ENCODE peak calls at places on chromosomes 16 and 17, in nine cellular contexts. Q, Z, I, X, U, M, J, O and H are unnamed samples.

GRCh38 chr17:17445296-17445924 is 31.4 kb upstream of the MED9 start:
- DNase-seq in Q (no peak), Z (no peak), I (no peak), X (no peak), U (no peak), M (no peak), J (no peak), O (no peak), H (no peak)

GRCh38 chr17:59783221-59784016 is 76.0 kb downstream of the VMP1 start:
- DNase-seq in Q (no peak), Z (peak; percentile 48), I (no peak), X (peak; percentile 69), U (no peak), M (peak; percentile 82), J (no peak), O (no peak), H (no peak)

GRCh38 chr17:37714897-37715296 is 30.0 kb downstream of the HNF1B start:
- DNase-seq in Q (no peak), Z (no peak), I (no peak), X (peak; percentile 22), U (no peak), M (peak; percentile 25), J (no peak), O (no peak), H (no peak)

GRCh38 chr17:61284746-61285145 is 114.9 kb upstream of the TBX2 start:
- DNase-seq in Q (no peak), Z (no peak), I (no peak), X (no peak), U (no peak), M (no peak), J (no peak), O (no peak), H (no peak)

GRCh38 chr16:8908779-8909468 is 26.8 kb downstream of the LITAFD start:
- DNase-seq in Q (no peak), Z (no peak), I (no peak), X (no peak), U (no peak), M (no peak), J (no peak), O (no peak), H (no peak)

GRCh38 chr17:30091771-30092170 is 24.8 kb upstream of the NSRP1 start:
- DNase-seq in Q (no peak), Z (peak; percentile 83), I (peak; percentile 59), X (peak; percentile 41), U (no peak), M (peak; percentile 69), J (no peak), O (no peak), H (no peak)

GRCh38 chr16:85029981-85030381 is 2.4 kb downstream of the KIAA0513 start:
- DNase-seq in Q (no peak), Z (no peak), I (no peak), X (no peak), U (no peak), M (peak; percentile 53), J (peak; percentile 73), O (no peak), H (no peak)

GRCh38 chr17:41345992-41346391 is 4.6 kb downstream of the KRT33A start:
- DNase-seq in Q (no peak), Z (no peak), I (no peak), X (no peak), U (no peak), M (no peak), J (no peak), O (no peak), H (no peak)

GRCh38 chr16:69469807-69470561 is 45.6 kb downstream of the CYB5B start:
- DNase-seq in Q (no peak), Z (no peak), I (no peak), X (no peak), U (no peak), M (no peak), J (no peak), O (no peak), H (no peak)

GRCh38 chr17:72117748-72118587 is 2.9 kb upstream of the SOX9 start:
- DNase-seq in Q (peak; percentile 36), Z (no peak), I (no peak), X (no peak), U (peak; percentile 42), M (no peak), J (peak; percentile 44), O (no peak), H (no peak)

GRCh38 chr16:68190745-68191510 is 45.0 kb downstream of the ESRP2 start:
- DNase-seq in Q (no peak), Z (peak; percentile 3), I (no peak), X (peak; percentile 14), U (no peak), M (no peak), J (no peak), O (no peak), H (no peak)

GRCh38 chr17:36608794-36609497 is 7.6 kb downstream of the MRM1 start:
- DNase-seq in Q (peak; percentile 40), Z (peak; percentile 60), I (peak; percentile 41), X (peak; percentile 87), U (peak; percentile 60), M (peak; percentile 81), J (peak; percentile 67), O (no peak), H (no peak)

GRCh38 chr17:45719335-45720071 is 64.6 kb upstream of the CRHR1 start:
- DNase-seq in Q (peak; percentile 9), Z (peak; percentile 90), I (peak; percentile 16), X (peak; percentile 75), U (peak; percentile 39), M (peak; percentile 72), J (no peak), O (no peak), H (no peak)

GRCh38 chr17:45718791-45719190 is 65.3 kb upstream of the CRHR1 start:
- DNase-seq in Q (no peak), Z (peak; percentile 59), I (no peak), X (no peak), U (no peak), M (no peak), J (no peak), O (no peak), H (no peak)

GRCh38 chr17:45720386-45720785 is 63.7 kb upstream of the CRHR1 start:
- DNase-seq in Q (no peak), Z (no peak), I (no peak), X (no peak), U (no peak), M (no peak), J (no peak), O (no peak), H (no peak)

DNA sequence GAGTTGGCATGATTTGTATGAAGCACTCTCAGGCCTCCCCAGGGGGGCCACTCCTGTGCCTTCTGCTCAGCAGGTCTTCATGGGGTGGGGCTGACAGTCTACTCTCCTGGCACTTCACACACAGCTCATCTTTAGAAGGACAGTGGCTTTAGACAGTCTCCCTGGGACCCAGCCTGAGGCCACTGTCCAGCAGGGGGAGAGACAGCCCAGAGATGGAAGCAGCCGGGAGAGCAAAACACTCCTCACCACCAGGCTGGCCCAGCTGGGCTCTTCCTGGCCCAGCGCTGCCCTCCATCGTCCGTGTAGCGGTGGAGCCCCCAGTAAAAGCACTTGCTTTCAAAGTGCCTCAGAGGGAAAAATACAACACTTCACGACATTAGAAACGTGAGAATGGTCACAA is 62.0 kb upstream of the CRHR1 start:
- DNase-seq in Q (peak; percentile 56), Z (peak; percentile 29), I (no peak), X (peak; percentile 11), U (peak; percentile 79), M (peak; percentile 9), J (no peak), O (no peak), H (no peak)
- TF ChIP-seq CTCF in Q (peak; percentile 24), Z (peak; percentile 73), I (peak; percentile 4), X (peak; percentile 47), U (no peak), M (no peak), J (no peak), O (no peak), H (peak; percentile 69)

GRCh38 chr17:82525712-82526111 is 6.2 kb downstream of the FOXK2 start:
- DNase-seq in Q (no peak), Z (no peak), I (no peak), X (no peak), U (no peak), M (no peak), J (no peak), O (no peak), H (no peak)

GRCh38 chr17:82527893-82528292 is 8.4 kb downstream of the FOXK2 start:
- DNase-seq in Q (no peak), Z (no peak), I (no peak), X (no peak), U (no peak), M (no peak), J (peak; percentile 53), O (no peak), H (no peak)

GRCh38 chr17:82529914-82530300 is 10.4 kb downstream of the FOXK2 start:
- DNase-seq in Q (no peak), Z (no peak), I (no peak), X (no peak), U (no peak), M (no peak), J (no peak), O (no peak), H (no peak)

GRCh38 chr17:82531431-82531881 is 11.9 kb downstream of the FOXK2 start:
- DNase-seq in Q (no peak), Z (peak; percentile 75), I (no peak), X (peak; percentile 73), U (no peak), M (peak; percentile 82), J (no peak), O (no peak), H (no peak)

DNA sequence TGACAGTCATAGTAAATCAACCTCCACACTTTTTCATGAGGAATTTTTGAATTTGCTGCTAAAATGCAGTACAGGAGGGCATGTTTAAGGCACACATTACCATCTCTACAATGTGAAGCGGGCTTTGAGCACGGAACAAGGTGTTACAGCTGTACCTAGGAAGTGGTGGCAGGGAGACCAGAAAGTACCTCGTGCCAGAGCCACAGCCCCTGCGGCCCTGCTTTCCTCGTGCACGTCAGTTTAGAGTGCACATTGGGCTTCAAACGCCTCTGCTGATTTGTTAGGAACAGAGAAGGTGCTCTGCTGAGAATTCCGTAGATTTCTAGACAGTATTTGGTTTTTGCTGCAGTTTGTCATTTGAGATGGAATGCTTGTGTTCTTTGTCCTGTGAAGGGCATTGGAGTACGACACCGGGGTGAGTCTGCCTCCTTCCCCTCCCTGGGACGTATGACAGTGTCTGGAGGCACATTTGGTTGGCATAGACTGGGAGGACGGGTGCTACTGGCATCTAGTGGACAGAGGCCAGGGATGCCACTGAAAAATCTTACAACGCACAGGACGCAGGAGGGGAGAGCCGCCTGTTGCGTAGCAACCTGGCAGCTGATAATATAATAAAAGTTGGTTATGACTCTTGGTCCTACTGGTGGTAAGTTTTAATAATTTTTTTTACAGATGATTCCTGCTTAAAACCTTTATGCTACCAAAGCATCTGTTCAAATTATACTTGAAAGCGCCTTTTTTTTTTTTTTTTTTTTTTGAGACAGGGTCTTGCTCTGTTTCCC is 9.1 kb downstream of the FOXK2 start:
- DNase-seq in Q (no peak), Z (peak; percentile 53), I (no peak), X (no peak), U (no peak), M (no peak), J (peak; percentile 87), O (no peak), H (no peak)
- TF ChIP-seq CTCF in Q (no peak), Z (peak; percentile 59), I (peak; percentile 34), X (peak; percentile 26), U (no peak), M (peak; percentile 18), J (peak; percentile 9), O (no peak), H (peak; percentile 44)

GRCh38 chr16:22688930-22689329 is 125.0 kb upstream of the HS3ST2 start:
- DNase-seq in Q (no peak), Z (no peak), I (no peak), X (no peak), U (no peak), M (no peak), J (no peak), O (no peak), H (no peak)
- TF ChIP-seq CTCF in Q (no peak), Z (no peak), I (no peak), X (no peak), U (no peak), M (no peak), J (no peak), O (no peak), H (no peak)

GRCh38 chr16:79047337-79047736 is 553.2 kb downstream of the MAF start:
- DNase-seq in Q (no peak), Z (no peak), I (no peak), X (no peak), U (no peak), M (no peak), J (no peak), O (no peak), H (no peak)
- TF ChIP-seq CTCF in Q (peak; percentile 46), Z (peak; percentile 32), I (no peak), X (peak; percentile 29), U (peak; percentile 47), M (peak; percentile 7), J (no peak), O (no peak), H (peak; percentile 78)